ENCODE peak calls at places on chromosomes 16 and 17, in six cellular contexts. G, O, A, X, C and M are unnamed samples.
A peak's percentile ranks its signal among the peaks of the same experiment; 100 is the strongest.

GRCh38 chr16:24729967-24730815 is 740 bp downstream of the TNRC6A start:
- DNase-seq in G (no peak), O (no peak), A (no peak), X (peak; percentile 46), C (no peak), M (peak; percentile 4)

GRCh38 chr16:83336630-83337029 is 471.1 kb upstream of the HSBP1 start:
- DNase-seq in G (no peak), O (no peak), A (peak; percentile 57), X (no peak), C (no peak), M (no peak)

GRCh38 chr17:7014995-7015586 is 2.7 kb downstream of the RNASEK start:
- DNase-seq in G (peak; percentile 52), O (no peak), A (no peak), X (peak; percentile 70), C (no peak), M (peak; percentile 71)

GRCh38 chr16:5633845-5634440 is 536.3 kb upstream of the EEF2KMT start:
- DNase-seq in G (no peak), O (no peak), A (no peak), X (no peak), C (no peak), M (no peak)

GRCh38 chr17:71409712-71410111 is 711.1 kb upstream of the SOX9 start:
- DNase-seq in G (no peak), O (no peak), A (no peak), X (no peak), C (no peak), M (no peak)

GRCh38 chr16:79833559-79833958 is 233.0 kb upstream of the MAF start:
- DNase-seq in G (no peak), O (no peak), A (no peak), X (no peak), C (no peak), M (no peak)

GRCh38 chr17:42472709-42473521 is 14.2 kb downstream of the ATP6V0A1 start:
- DNase-seq in G (no peak), O (no peak), A (peak; percentile 60), X (no peak), C (no peak), M (no peak)

GRCh38 chr16:67936876-67937605 is 391 bp upstream of the PSMB10 start:
- DNase-seq in G (peak; percentile 67), O (peak; percentile 87), A (no peak), X (peak; percentile 70), C (no peak), M (peak; percentile 57)

GRCh38 chr17:1529863-1530262 is 13.5 kb upstream of the INPP5K start:
- DNase-seq in G (no peak), O (no peak), A (no peak), X (no peak), C (no peak), M (no peak)

GRCh38 chr16:3121843-3122467 is 9.6 kb downstream of the ZNF205 start:
- DNase-seq in G (no peak), O (no peak), A (no peak), X (no peak), C (no peak), M (no peak)

GRCh38 chr16:3480901-3481695 is 14.2 kb downstream of the C16orf90 start:
- DNase-seq in G (no peak), O (no peak), A (no peak), X (no peak), C (no peak), M (no peak)